ENCODE peak calls at places on chromosomes 12 and 14, in seven cellular contexts. H is globus pallidus, Z is pulmonary artery endothelial cell, K is AG08395, L is astrocyte of the spinal cord, N is Right ventricle myocardium superior, T is HFFc6. E is an unnamed sample.

GRCh38 chr12:90216815-90217214 is 508.2 kb upstream of the ATP2B1 start:
- DNase-seq in H (no peak), Z (no peak), K (peak), L (peak), N (no peak), T (no peak), E (peak)

GRCh38 chr12:94898388-94898787 is 105.1 kb downstream of the NDUFA12 start:
- DNase-seq in H (no peak), Z (no peak), K (no peak), L (peak), N (no peak), T (no peak), E (peak)

GRCh38 chr14:85438001-85438400 is 91.9 kb upstream of the FLRT2 start:
- DNase-seq in H (no peak), Z (no peak), K (no peak), L (no peak), N (no peak), T (no peak), E (no peak)

GRCh38 chr12:1796515-1797010 is 23.8 kb upstream of the LRTM2 start:
- DNase-seq in H (no peak), Z (no peak), K (peak), L (no peak), N (peak), T (no peak), E (no peak)

GRCh38 chr12:3795096-3795799 is 42.3 kb upstream of the CRACR2A start:
- DNase-seq in H (no peak), Z (no peak), K (no peak), L (no peak), N (no peak), T (no peak), E (peak)

GRCh38 chr14:59189281-59189821 is 884 bp downstream of the DAAM1 start:
- DNase-seq in H (peak), Z (no peak), K (peak), L (no peak), N (peak), T (peak), E (peak)

GRCh38 chr14:68471964-68472508 is 320.8 kb downstream of the ZFP36L1 start:
- DNase-seq in H (no peak), Z (no peak), K (no peak), L (no peak), N (no peak), T (no peak), E (no peak)

GRCh38 chr12:52494518-52494917 is 1.5 kb upstream of the KRT6A start:
- DNase-seq in H (no peak), Z (no peak), K (peak), L (no peak), N (peak), T (no peak), E (peak)

GRCh38 chr14:87065366-87065765 is 927.6 kb downstream of the GALC start:
- DNase-seq in H (no peak), Z (no peak), K (no peak), L (no peak), N (no peak), T (no peak), E (no peak)

GRCh38 chr14:30194769-30195168 is 267.1 kb upstream of the PRKD1 start:
- DNase-seq in H (no peak), Z (no peak), K (peak), L (peak), N (no peak), T (peak), E (peak)

GRCh38 chr12:39581592-39581991 is 38.0 kb downstream of the ABCD2 start:
- DNase-seq in H (no peak), Z (no peak), K (no peak), L (no peak), N (no peak), T (no peak), E (peak)

GRCh38 chr12:12718853-12719252 is 1.7 kb downstream of the CDKN1B start:
- DNase-seq in H (no peak), Z (no peak), K (no peak), L (peak), N (no peak), T (no peak), E (peak)

GRCh38 chr14:87457727-87458126 is 535.3 kb downstream of the GALC start:
- DNase-seq in H (no peak), Z (no peak), K (no peak), L (no peak), N (no peak), T (no peak), E (no peak)

GRCh38 chr14:21440857-21441256 is 15.1 kb downstream of the CHD8 start:
- DNase-seq in H (no peak), Z (no peak), K (no peak), L (no peak), N (no peak), T (no peak), E (no peak)

GRCh38 chr12:51033048-51033447 is 6.9 kb upstream of the SLC11A2 start:
- DNase-seq in H (no peak), Z (no peak), K (no peak), L (no peak), N (no peak), T (no peak), E (no peak)

GRCh38 chr14:93285048-93285447 is 47.8 kb downstream of the BTBD7 start:
- DNase-seq in H (no peak), Z (no peak), K (peak), L (peak), N (no peak), T (no peak), E (peak)

GRCh38 chr14:71231521-71232393 is 324.5 kb downstream of the PCNX1 start:
- DNase-seq in H (no peak), Z (no peak), K (no peak), L (no peak), N (no peak), T (no peak), E (no peak)

GRCh38 chr12:3357950-3358525 is 133.0 kb upstream of the PRMT8 start:
- DNase-seq in H (no peak), Z (no peak), K (no peak), L (no peak), N (no peak), T (no peak), E (no peak)

GRCh38 chr12:127657036-127657435 is 609.9 kb upstream of the TMEM132C start:
- DNase-seq in H (no peak), Z (no peak), K (peak), L (no peak), N (no peak), T (peak), E (no peak)

GRCh38 chr12:56258068-56258819 is at the start of gene ANKRD52:
- DNase-seq in H (peak), Z (no peak), K (peak), L (peak), N (peak), T (peak), E (peak)

GRCh38 chr14:105224845-105225585 is 23.3 kb upstream of the BTBD6 start:
- DNase-seq in H (no peak), Z (no peak), K (no peak), L (no peak), N (no peak), T (no peak), E (no peak)

GRCh38 chr12:67650127-67650495 is 1.6 kb downstream of the DYRK2 start:
- DNase-seq in H (peak), Z (no peak), K (no peak), L (peak), N (peak), T (no peak), E (no peak)

GRCh38 chr14:32078030-32078793 is 1.1 kb downstream of the ARHGAP5 start:
- DNase-seq in H (peak), Z (no peak), K (peak), L (peak), N (peak), T (peak), E (peak)

GRCh38 chr14:64841121-64841611 is 38.5 kb downstream of the SPTB start:
- DNase-seq in H (no peak), Z (no peak), K (peak), L (peak), N (no peak), T (peak), E (peak)

GRCh38 chr14:101845496-101845895 is 84.0 kb downstream of the PPP2R5C start:
- DNase-seq in H (no peak), Z (no peak), K (no peak), L (no peak), N (no peak), T (no peak), E (no peak)

GRCh38 chr12:97181571-97182265 is 274.7 kb downstream of the NEDD1 start:
- DNase-seq in H (no peak), Z (no peak), K (no peak), L (no peak), N (no peak), T (no peak), E (no peak)

GRCh38 chr12:8681129-8681902 is 16.5 kb upstream of the RIMKLB start:
- DNase-seq in H (no peak), Z (peak), K (no peak), L (peak), N (no peak), T (peak), E (peak)

GRCh38 chr12:53788892-53789291 is 37.1 kb upstream of the CISTR start:
- DNase-seq in H (no peak), Z (no peak), K (no peak), L (no peak), N (no peak), T (no peak), E (no peak)

GRCh38 chr12:116454076-116454475 is 105.1 kb upstream of the MAP1LC3B2 start:
- DNase-seq in H (no peak), Z (no peak), K (no peak), L (no peak), N (no peak), T (no peak), E (no peak)

GRCh38 chr12:68641138-68641537 is 30.4 kb downstream of the RAP1B start:
- DNase-seq in H (peak), Z (no peak), K (no peak), L (no peak), N (no peak), T (no peak), E (no peak)

GRCh38 chr12:49534806-49535278 is 4.0 kb upstream of the KCNH3 start:
- DNase-seq in H (no peak), Z (no peak), K (no peak), L (no peak), N (no peak), T (no peak), E (no peak)